ENCODE peak calls at places on chromosomes 13 and 19, in eight cellular contexts. W is cerebellar cortex, X is EH, O is C1 segment of cervical spinal cord, U is GDM1, D is dermis microvascular lymphatic vessel endothelial cell, A is sigmoid colon, N is NCI-H524. E is an unnamed sample.

GRCh38 chr19:13796301-13797057 is 1.2 kb downstream of the ZSWIM4 start:
- DNase-seq in A (peak), D (peak), U (no peak), N (no peak), O (peak), X (peak), W (peak), E (no peak)

GRCh38 chr13:35765387-35765786 is 288.9 kb upstream of the MAB21L1 start:
- DNase-seq in D (no peak), N (peak), A (no peak), X (no peak), U (no peak), O (no peak), W (no peak), E (no peak)

GRCh38 chr19:6020166-6020967 is 42.4 kb upstream of the RANBP3 start:
- DNase-seq in N (no peak), A (peak), O (no peak), U (no peak), X (peak), W (no peak), D (no peak), E (peak)

GRCh38 chr19:3818479-3818878 is 32.3 kb upstream of the MATK start:
- DNase-seq in W (no peak), D (no peak), A (no peak), U (no peak), O (no peak), X (peak), N (no peak), E (no peak)

GRCh38 chr19:3513198-3514140 is 7.4 kb downstream of the FZR1 start:
- DNase-seq in D (no peak), A (no peak), U (no peak), O (no peak), W (no peak), N (no peak), X (peak), E (no peak)

GRCh38 chr13:29570058-29570654 is 25.3 kb downstream of the SLC7A1 start:
- DNase-seq in W (no peak), A (no peak), N (no peak), U (no peak), X (no peak), O (no peak), D (no peak), E (no peak)

GRCh38 chr19:5001547-5002131 is 32.7 kb downstream of the KDM4B start:
- DNase-seq in U (peak), N (peak), D (peak), A (no peak), W (peak), O (no peak), X (peak), E (peak)

GRCh38 chr13:94009696-94010095 is 469.8 kb downstream of the DCT start:
- DNase-seq in A (no peak), U (no peak), D (no peak), O (no peak), W (no peak), X (peak), N (no peak), E (no peak)

GRCh38 chr13:31476266-31476665 is 263.1 kb upstream of the RXFP2 start:
- DNase-seq in W (no peak), U (no peak), X (peak), A (no peak), D (no peak), N (peak), O (no peak), E (no peak)

GRCh38 chr19:37983916-37984315 is 76.9 kb downstream of the SIPA1L3 start:
- DNase-seq in N (no peak), A (no peak), D (no peak), X (no peak), W (no peak), U (no peak), O (peak), E (no peak)

GRCh38 chr13:37383066-37383465 is 215.5 kb downstream of the POSTN start:
- DNase-seq in W (no peak), N (peak), D (no peak), X (peak), A (no peak), O (no peak), U (no peak), E (no peak)

GRCh38 chr19:45342911-45343310 is 2.4 kb downstream of the KLC3 start:
- DNase-seq in D (no peak), N (no peak), A (no peak), W (no peak), X (no peak), O (no peak), U (no peak), E (no peak)

GRCh38 chr13:30204564-30204963 is 102.8 kb downstream of the KATNAL1 start:
- DNase-seq in A (no peak), N (no peak), D (no peak), U (no peak), O (no peak), X (no peak), W (no peak), E (no peak)

GRCh38 chr19:3365447-3366103 is 808 bp upstream of the NFIC start:
- DNase-seq in U (no peak), X (peak), N (peak), W (peak), D (no peak), O (peak), A (peak), E (no peak)

GRCh38 chr13:52348081-52348480 is 57.9 kb downstream of the THSD1 start:
- DNase-seq in A (no peak), D (peak), O (no peak), U (no peak), W (no peak), N (no peak), X (peak), E (no peak)

GRCh38 chr19:49432141-49433073 is 7.2 kb downstream of the GFY start:
- DNase-seq in W (no peak), O (no peak), A (no peak), N (no peak), X (no peak), U (no peak), D (no peak), E (no peak)

GRCh38 chr13:63446329-63446728 is 2030.7 kb upstream of the PCDH20 start:
- DNase-seq in N (peak), U (no peak), A (no peak), W (peak), D (no peak), O (no peak), X (no peak), E (no peak)

GRCh38 chr19:33699754-33700407 is 78.1 kb downstream of the CHST8 start:
- DNase-seq in A (peak), X (no peak), D (no peak), N (no peak), U (no peak), O (no peak), W (no peak), E (no peak)

GRCh38 chr19:10219678-10220077 is 11.5 kb downstream of the S1PR2 start:
- DNase-seq in U (no peak), D (no peak), X (peak), A (no peak), N (peak), W (peak), O (no peak), E (no peak)

GRCh38 chr19:29966594-29967249 is 24.7 kb downstream of the URI1 start:
- DNase-seq in W (peak), X (peak), O (no peak), U (no peak), N (no peak), A (no peak), D (no peak), E (no peak)

GRCh38 chr19:40677156-40677555 is 13.3 kb downstream of the NUMBL start:
- DNase-seq in U (no peak), O (no peak), A (no peak), D (no peak), W (no peak), N (no peak), X (no peak), E (no peak)

GRCh38 chr13:21511841-21512240 is 52.7 kb upstream of the ZDHHC20 start:
- DNase-seq in W (no peak), N (no peak), A (no peak), U (no peak), X (peak), O (no peak), D (peak), E (no peak)

GRCh38 chr13:112744306-112745021 is 54.6 kb downstream of the ATP11A start:
- DNase-seq in D (no peak), A (no peak), O (peak), N (no peak), U (no peak), X (peak), W (no peak), E (no peak)

GRCh38 chr19:30719189-30719990 is 347.2 kb downstream of the ZNF536 start:
- DNase-seq in N (no peak), O (peak), W (peak), X (peak), U (no peak), D (peak), A (peak), E (no peak)

GRCh38 chr19:56266060-56266459 is 6.5 kb upstream of the EDDM13 start:
- DNase-seq in O (no peak), N (no peak), A (no peak), W (no peak), D (no peak), X (no peak), U (no peak), E (no peak)

GRCh38 chr19:56597696-56598095 is 2.6 kb downstream of the ZNF71 start:
- DNase-seq in O (no peak), W (no peak), A (no peak), N (no peak), U (no peak), X (no peak), D (no peak), E (no peak)

GRCh38 chr19:14507704-14508246 is 10.4 kb downstream of the DNAJB1 start:
- DNase-seq in A (no peak), U (no peak), W (no peak), N (no peak), D (no peak), X (peak), O (no peak), E (no peak)

GRCh38 chr19:31572671-31573298 is 223.5 kb upstream of the TSHZ3 start:
- DNase-seq in A (peak), O (no peak), N (no peak), D (no peak), W (no peak), U (no peak), X (no peak), E (peak)

GRCh38 chr19:14933506-14933905 is 7.8 kb upstream of the OR7C2 start:
- DNase-seq in U (no peak), O (no peak), A (no peak), X (no peak), N (no peak), W (no peak), D (no peak), E (no peak)

GRCh38 chr19:6531956-6532243 is 1.1 kb downstream of the TNFSF9 start:
- DNase-seq in O (no peak), U (no peak), X (no peak), N (no peak), D (no peak), A (no peak), W (no peak), E (no peak)

GRCh38 chr13:110897024-110897423 is 17.8 kb downstream of the ANKRD10 start:
- DNase-seq in O (no peak), A (no peak), N (no peak), X (no peak), W (no peak), U (no peak), D (no peak), E (no peak)

GRCh38 chr13:78657699-78658629 is 991 bp downstream of the OBI1 start:
- DNase-seq in A (no peak), D (no peak), X (peak), W (peak), N (no peak), O (no peak), U (no peak), E (no peak)

GRCh38 chr13:45695198-45695730 is 6.9 kb upstream of the CBY2 start:
- DNase-seq in A (no peak), O (no peak), X (no peak), N (no peak), U (no peak), W (no peak), D (no peak), E (no peak)

GRCh38 chr19:14366529-14366928 is 14.7 kb upstream of the ADGRE5 start:
- DNase-seq in O (no peak), N (peak), D (peak), X (peak), W (peak), A (peak), U (peak), E (peak)

GRCh38 chr19:12052571-12053169 is at the start of gene ZNF878:
- DNase-seq in O (peak), N (peak), X (peak), U (peak), A (peak), D (no peak), W (peak), E (peak)

GRCh38 chr13:26628706-26629105 is 71.2 kb downstream of the WASF3 start:
- DNase-seq in D (no peak), A (no peak), O (no peak), U (no peak), X (peak), W (peak), N (peak), E (no peak)

E was measured in LNCaP clone FGC.